ENCODE peak calls at places on chromosomes 3 and 15, in seven cellular contexts. E is AG09319; L is NCI-H460; Q is tibial artery; P is activated CD8-positive, alpha-beta memory T cell treated with anti-CD3 and anti-CD28 coated beads, Interleukin-2, amount 50 U/mL, for 48 hours; W is effector memory CD4-positive, alpha-beta T cell; V is astrocyte of the spinal cord. R is an unnamed sample.

GRCh38 chr3:46542344-46542743 is 23.8 kb downstream of the LRRC2 start:
- DNase-seq in Q (no peak), L (no peak), E (no peak), P (no peak), W (no peak), V (no peak), R (no peak)

GRCh38 chr3:38662544-38662943 is 13.1 kb upstream of the SCN5A start:
- DNase-seq in E (no peak), V (peak), W (no peak), Q (no peak), P (no peak), L (peak), R (no peak)

GRCh38 chr3:8366214-8366613 is 135.4 kb upstream of the LMCD1 start:
- DNase-seq in W (no peak), P (no peak), V (no peak), L (no peak), E (no peak), Q (no peak), R (no peak)

GRCh38 chr3:143716731-143717130 is 131.5 kb downstream of the SLC9A9 start:
- DNase-seq in W (no peak), V (no peak), L (no peak), P (no peak), Q (no peak), E (no peak), R (no peak)

GRCh38 chr15:39918688-39919385 is 1.2 kb downstream of the GPR176 start:
- DNase-seq in W (no peak), V (peak), E (peak), L (no peak), P (no peak), Q (no peak), R (no peak)

GRCh38 chr3:149600619-149601018 is 57.2 kb downstream of the WWTR1 start:
- DNase-seq in E (no peak), Q (no peak), V (no peak), L (no peak), W (no peak), P (no peak), R (no peak)

GRCh38 chr3:72444642-72445223 is 403.5 kb downstream of the SHQ1 start:
- DNase-seq in W (no peak), E (no peak), L (no peak), Q (no peak), V (no peak), P (no peak), R (no peak)

GRCh38 chr3:14602006-14602803 is 49.4 kb upstream of the CCDC174 start:
- DNase-seq in V (no peak), Q (peak), P (no peak), W (no peak), E (no peak), L (no peak), R (no peak)

GRCh38 chr3:149647285-149647684 is 10.5 kb downstream of the WWTR1 start:
- DNase-seq in Q (no peak), V (no peak), L (no peak), E (no peak), P (no peak), W (no peak), R (no peak)

GRCh38 chr15:57920916-57921315 is 144.6 kb downstream of the ALDH1A2 start:
- DNase-seq in Q (no peak), E (no peak), P (no peak), V (no peak), L (no peak), W (no peak), R (no peak)

GRCh38 chr3:141367038-141367730 is 1.1 kb upstream of the ZBTB38 start:
- DNase-seq in V (peak), W (no peak), Q (peak), P (no peak), L (peak), E (peak), R (no peak)

GRCh38 chr15:92079647-92080255 is 226.2 kb downstream of the SLCO3A1 start:
- DNase-seq in P (no peak), L (no peak), E (no peak), Q (no peak), V (no peak), W (no peak), R (no peak)

GRCh38 chr3:145017959-145018358 is 1046.3 kb downstream of the DIPK2A start:
- DNase-seq in L (no peak), V (peak), W (no peak), P (no peak), E (no peak), Q (no peak), R (no peak)

GRCh38 chr3:183845608-183846288 is 20.4 kb upstream of the MAP6D1 start:
- DNase-seq in L (no peak), E (no peak), W (no peak), V (no peak), P (no peak), Q (no peak), R (no peak)

GRCh38 chr3:69925506-69925905 is 74.0 kb upstream of the SAMMSON start:
- DNase-seq in E (peak), Q (no peak), W (no peak), P (no peak), L (no peak), V (peak), R (no peak)

GRCh38 chr15:63999177-63999576 is 47.1 kb downstream of the DAPK2 start:
- DNase-seq in E (no peak), V (no peak), L (no peak), W (no peak), Q (no peak), P (no peak), R (no peak)

GRCh38 chr15:60389261-60390077 is 8.3 kb downstream of the ANXA2 start:
- DNase-seq in Q (no peak), P (no peak), L (no peak), W (no peak), V (peak), E (no peak), R (no peak)